ENCODE peak calls at places on chromosome 10, in eight cellular contexts. One of them, this sample, is unnamed. For H3K4me1, the result is how much of the 10 kb centered on the place peaks cover.

GRCh38 chr10:85043207-85043606 is 714.8 kb downstream of the CCSER2 start:
- DNase-seq in OCI-LY7: no peak
- DNase-seq in ovary: no peak
- DNase-seq in NT2/D1: no peak
- DNase-seq in HCT116: no peak
- DNase-seq in foreskin keratinocyte: no peak
- DNase-seq in transverse colon: no peak
- DNase-seq in CD4-positive, alpha-beta memory T cell: no peak
- DNase-seq in this sample: no peak

GRCh38 chr10:42932735-42933453 is 144.0 kb upstream of the RET start:
- DNase-seq in OCI-LY7: no peak
- DNase-seq in ovary: no peak
- DNase-seq in NT2/D1: no peak
- DNase-seq in HCT116: no peak
- DNase-seq in foreskin keratinocyte: no peak
- DNase-seq in transverse colon: no peak
- DNase-seq in CD4-positive, alpha-beta memory T cell: peak
- DNase-seq in this sample: no peak

GRCh38 chr10:31023558-31023957 is 8.1 kb downstream of the ZNF438 start:
- DNase-seq in OCI-LY7: no peak
- DNase-seq in ovary: no peak
- DNase-seq in NT2/D1: no peak
- DNase-seq in HCT116: no peak
- DNase-seq in foreskin keratinocyte: no peak
- DNase-seq in transverse colon: no peak
- DNase-seq in CD4-positive, alpha-beta memory T cell: no peak
- DNase-seq in this sample: no peak

GRCh38 chr10:62306663-62307062 is 38.0 kb upstream of the RTKN2 start:
- DNase-seq in OCI-LY7: no peak
- DNase-seq in ovary: no peak
- DNase-seq in NT2/D1: no peak
- DNase-seq in HCT116: no peak
- DNase-seq in foreskin keratinocyte: no peak
- DNase-seq in transverse colon: no peak
- DNase-seq in CD4-positive, alpha-beta memory T cell: peak
- DNase-seq in this sample: no peak

GRCh38 chr10:80462277-80462985 is 8.3 kb downstream of the TSPAN14 start:
- DNase-seq in OCI-LY7: no peak
- DNase-seq in ovary: peak
- DNase-seq in NT2/D1: no peak
- DNase-seq in HCT116: no peak
- DNase-seq in foreskin keratinocyte: no peak
- DNase-seq in transverse colon: no peak
- DNase-seq in CD4-positive, alpha-beta memory T cell: no peak
- DNase-seq in this sample: no peak

GRCh38 chr10:49534670-49535381 is 4.1 kb downstream of the ERCC6 start:
- DNase-seq in OCI-LY7: peak
- DNase-seq in ovary: no peak
- DNase-seq in NT2/D1: no peak
- DNase-seq in HCT116: no peak
- DNase-seq in foreskin keratinocyte: peak
- DNase-seq in transverse colon: no peak
- DNase-seq in CD4-positive, alpha-beta memory T cell: no peak
- DNase-seq in this sample: peak

GRCh38 chr10:72274730-72275350 is 1.1 kb downstream of the DDIT4 start:
- DNase-seq in OCI-LY7: peak
- DNase-seq in ovary: peak
- DNase-seq in NT2/D1: no peak
- DNase-seq in HCT116: no peak
- DNase-seq in foreskin keratinocyte: no peak
- DNase-seq in transverse colon: peak
- DNase-seq in CD4-positive, alpha-beta memory T cell: peak
- DNase-seq in this sample: peak

GRCh38 chr10:102241037-102241443 is 272 bp downstream of the PITX3 start:
- DNase-seq in OCI-LY7: no peak
- DNase-seq in ovary: no peak
- DNase-seq in NT2/D1: no peak
- DNase-seq in HCT116: no peak
- DNase-seq in foreskin keratinocyte: no peak
- DNase-seq in transverse colon: no peak
- DNase-seq in CD4-positive, alpha-beta memory T cell: peak
- DNase-seq in this sample: no peak

GRCh38 chr10:100333821-100334469 is 3.9 kb upstream of the PKD2L1 start:
- DNase-seq in OCI-LY7: no peak
- DNase-seq in ovary: no peak
- DNase-seq in NT2/D1: no peak
- DNase-seq in HCT116: no peak
- DNase-seq in foreskin keratinocyte: no peak
- DNase-seq in transverse colon: no peak
- DNase-seq in CD4-positive, alpha-beta memory T cell: no peak
- DNase-seq in this sample: no peak

GRCh38 chr10:10499839-10500238 is 517.8 kb upstream of the CELF2 start:
- DNase-seq in OCI-LY7: no peak
- DNase-seq in ovary: no peak
- DNase-seq in NT2/D1: no peak
- DNase-seq in HCT116: no peak
- DNase-seq in foreskin keratinocyte: peak
- DNase-seq in transverse colon: no peak
- DNase-seq in CD4-positive, alpha-beta memory T cell: no peak
- DNase-seq in this sample: no peak

GRCh38 chr10:43324847-43325246 is 46.6 kb upstream of the FXYD4 start:
- DNase-seq in OCI-LY7: no peak
- DNase-seq in ovary: no peak
- DNase-seq in NT2/D1: no peak
- DNase-seq in HCT116: no peak
- DNase-seq in foreskin keratinocyte: no peak
- DNase-seq in transverse colon: no peak
- DNase-seq in CD4-positive, alpha-beta memory T cell: no peak
- DNase-seq in this sample: no peak

GRCh38 chr10:100043344-100043743 is 33.6 kb upstream of the DNMBP start:
- DNase-seq in OCI-LY7: no peak
- DNase-seq in ovary: no peak
- DNase-seq in NT2/D1: no peak
- DNase-seq in HCT116: peak
- DNase-seq in foreskin keratinocyte: peak
- DNase-seq in transverse colon: peak
- DNase-seq in CD4-positive, alpha-beta memory T cell: no peak
- DNase-seq in this sample: no peak

GRCh38 chr10:129744134-129744895 is 219.8 kb downstream of the EBF3 start:
- DNase-seq in OCI-LY7: no peak
- DNase-seq in ovary: no peak
- DNase-seq in NT2/D1: no peak
- DNase-seq in HCT116: no peak
- DNase-seq in foreskin keratinocyte: no peak
- DNase-seq in transverse colon: no peak
- DNase-seq in CD4-positive, alpha-beta memory T cell: no peak
- DNase-seq in this sample: no peak

GRCh38 chr10:88880287-88881094 is 446 bp downstream of the STAMBPL1 start:
- DNase-seq in OCI-LY7: peak
- DNase-seq in ovary: peak
- DNase-seq in NT2/D1: no peak
- DNase-seq in HCT116: peak
- DNase-seq in foreskin keratinocyte: peak
- DNase-seq in transverse colon: peak
- DNase-seq in CD4-positive, alpha-beta memory T cell: peak
- DNase-seq in this sample: peak

GRCh38 chr10:2048337-2048973 is 311.1 kb upstream of the ADARB2 start:
- DNase-seq in OCI-LY7: no peak
- DNase-seq in ovary: no peak
- DNase-seq in NT2/D1: no peak
- DNase-seq in HCT116: no peak
- DNase-seq in foreskin keratinocyte: peak
- DNase-seq in transverse colon: no peak
- DNase-seq in CD4-positive, alpha-beta memory T cell: no peak
- DNase-seq in this sample: no peak

GRCh38 chr10:76350583-76350982 is 919.2 kb downstream of the LRMDA start:
- DNase-seq in OCI-LY7: no peak
- DNase-seq in ovary: no peak
- DNase-seq in NT2/D1: no peak
- DNase-seq in HCT116: no peak
- DNase-seq in foreskin keratinocyte: no peak
- DNase-seq in transverse colon: no peak
- DNase-seq in CD4-positive, alpha-beta memory T cell: no peak
- DNase-seq in this sample: no peak

DNA sequence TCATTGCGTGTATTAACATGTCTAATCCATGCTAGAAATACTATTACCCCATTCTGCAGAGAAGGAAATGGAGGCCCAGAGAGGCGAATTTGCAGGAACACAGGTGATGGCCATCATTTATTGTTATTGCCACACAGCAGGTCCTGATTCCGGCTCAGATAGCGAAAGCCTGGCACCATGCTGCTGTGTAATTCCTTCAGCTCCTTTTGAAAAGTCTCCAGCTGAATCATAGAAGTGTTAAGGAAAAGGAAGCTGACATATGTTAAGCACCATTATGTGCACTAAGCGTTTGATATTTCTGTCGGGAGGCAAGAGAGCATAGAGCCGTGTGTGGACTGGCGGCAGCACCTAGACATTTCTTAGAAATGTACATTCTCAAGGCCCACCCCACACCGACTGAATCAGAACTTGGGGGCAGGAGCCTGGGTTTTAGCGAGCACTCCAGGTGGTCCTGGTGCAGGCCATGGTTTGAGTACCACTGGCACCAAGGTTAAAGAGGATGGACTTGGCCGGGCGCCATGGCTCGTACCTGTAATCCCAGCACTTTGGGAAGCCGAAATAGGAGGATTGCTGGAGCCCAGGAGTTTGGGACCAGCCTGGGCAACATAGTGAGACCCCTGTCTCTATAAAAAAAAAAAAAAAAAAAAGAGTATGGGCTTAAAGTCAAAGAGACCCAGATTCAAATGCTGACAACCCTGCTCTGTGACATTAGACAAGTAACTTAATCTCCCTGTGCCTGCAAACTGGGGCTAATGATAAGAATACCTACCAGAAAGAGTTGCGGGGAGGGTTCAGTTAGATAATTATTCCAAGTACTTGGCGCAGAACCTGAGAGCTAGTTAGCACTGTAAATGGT is 52.2 kb downstream of the UNC5B start:
- DNase-seq in OCI-LY7: no peak
- DNase-seq in ovary: no peak
- DNase-seq in NT2/D1: no peak
- DNase-seq in HCT116: no peak
- DNase-seq in foreskin keratinocyte: no peak
- DNase-seq in transverse colon: no peak
- DNase-seq in CD4-positive, alpha-beta memory T cell: no peak
- DNase-seq in this sample: no peak
- H3K4me1 ChIP-seq in OCI-LY7: under half
- H3K4me1 ChIP-seq in ovary: under half
- H3K4me1 ChIP-seq in NT2/D1: under half
- H3K4me1 ChIP-seq in HCT116: under half
- H3K4me1 ChIP-seq in foreskin keratinocyte: under half
- H3K4me1 ChIP-seq in transverse colon: half or more
- H3K4me1 ChIP-seq in CD4-positive, alpha-beta memory T cell: under half
- H3K4me1 ChIP-seq in this sample: under half

GRCh38 chr10:124739996-124740373 is 4.2 kb downstream of the FAM53B start:
- DNase-seq in OCI-LY7: no peak
- DNase-seq in ovary: peak
- DNase-seq in NT2/D1: no peak
- DNase-seq in HCT116: no peak
- DNase-seq in foreskin keratinocyte: no peak
- DNase-seq in transverse colon: no peak
- DNase-seq in CD4-positive, alpha-beta memory T cell: peak
- DNase-seq in this sample: no peak
- H3K4me1 ChIP-seq in OCI-LY7: half or more
- H3K4me1 ChIP-seq in ovary: under half
- H3K4me1 ChIP-seq in NT2/D1: under half
- H3K4me1 ChIP-seq in HCT116: under half
- H3K4me1 ChIP-seq in foreskin keratinocyte: under half
- H3K4me1 ChIP-seq in transverse colon: half or more
- H3K4me1 ChIP-seq in CD4-positive, alpha-beta memory T cell: half or more
- H3K4me1 ChIP-seq in this sample: half or more

DNA sequence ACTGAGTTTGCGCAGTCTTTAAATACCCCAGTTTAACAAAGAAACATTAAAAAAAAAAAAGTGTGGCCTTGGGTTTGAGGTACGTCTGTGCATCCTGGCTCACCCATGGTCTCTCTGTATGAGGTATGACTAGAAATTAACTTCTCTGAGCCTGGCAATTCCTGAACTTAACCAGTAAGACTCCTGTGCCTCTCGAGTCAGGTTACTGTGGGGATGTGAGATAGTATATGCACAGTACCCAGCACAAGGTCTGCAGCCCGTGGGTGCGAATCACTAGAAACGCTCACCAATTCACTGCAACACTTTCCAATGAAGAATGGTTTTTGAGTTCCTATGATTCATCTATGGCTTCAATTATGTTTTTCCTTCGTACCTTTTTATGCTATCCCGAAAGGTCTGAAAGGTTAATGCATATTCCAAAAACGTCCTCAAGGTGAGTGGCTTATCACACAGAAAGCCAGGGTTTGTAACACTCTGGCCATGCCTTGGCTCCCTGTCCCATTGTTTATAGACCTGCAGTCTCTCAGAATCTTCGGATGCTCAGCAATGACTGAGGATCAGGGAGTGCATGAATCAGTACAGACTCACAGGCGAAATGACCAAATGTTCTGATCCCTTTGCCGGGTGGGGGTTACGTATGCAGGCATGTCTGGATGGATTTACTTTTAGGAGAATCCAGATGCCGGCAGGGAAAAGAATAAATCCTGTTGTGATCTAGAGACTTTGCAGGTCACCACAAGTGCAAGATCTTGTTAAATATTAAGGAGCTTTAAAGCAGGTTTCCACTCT is 149.7 kb downstream of the SFMBT2 start:
- DNase-seq in OCI-LY7: no peak
- DNase-seq in ovary: no peak
- DNase-seq in NT2/D1: no peak
- DNase-seq in HCT116: no peak
- DNase-seq in foreskin keratinocyte: peak
- DNase-seq in transverse colon: no peak
- DNase-seq in CD4-positive, alpha-beta memory T cell: no peak
- DNase-seq in this sample: peak
- H3K4me1 ChIP-seq in OCI-LY7: under half
- H3K4me1 ChIP-seq in ovary: under half
- H3K4me1 ChIP-seq in NT2/D1: under half
- H3K4me1 ChIP-seq in HCT116: under half
- H3K4me1 ChIP-seq in foreskin keratinocyte: under half
- H3K4me1 ChIP-seq in transverse colon: under half
- H3K4me1 ChIP-seq in CD4-positive, alpha-beta memory T cell: under half
- H3K4me1 ChIP-seq in this sample: under half

DNA sequence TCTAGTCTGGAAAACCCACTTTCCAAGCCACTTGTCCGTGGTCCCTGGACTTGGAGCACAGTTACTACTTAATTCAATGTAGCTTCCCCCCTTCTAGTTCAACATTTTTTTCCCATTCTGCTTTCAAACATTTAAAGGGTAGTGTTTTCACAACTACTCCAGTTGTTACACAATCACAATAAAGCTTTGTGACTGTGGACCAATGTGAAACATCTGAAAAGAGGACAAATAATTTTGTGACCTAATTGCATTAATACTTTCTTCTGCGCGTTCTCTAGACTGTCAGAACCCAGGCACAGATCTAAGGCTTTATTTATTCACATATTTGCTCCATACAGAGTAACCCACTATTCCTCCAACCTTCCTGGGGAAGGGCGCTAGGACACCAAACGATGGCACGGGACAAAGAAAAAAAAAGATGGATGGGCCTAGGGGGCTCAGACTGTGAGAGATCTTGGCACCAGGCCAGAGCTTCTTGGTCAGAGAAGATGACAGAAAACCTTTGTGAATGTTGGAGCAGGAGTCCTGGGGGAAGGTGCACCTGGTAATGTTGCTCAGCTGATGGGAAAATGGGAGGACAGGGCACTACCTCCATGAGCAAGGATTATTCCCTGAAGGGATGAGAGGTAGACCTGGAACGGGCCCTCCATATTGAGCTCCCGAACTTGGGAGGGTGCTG is 1.3 kb upstream of the SH3PXD2A start:
- DNase-seq in OCI-LY7: no peak
- DNase-seq in ovary: no peak
- DNase-seq in NT2/D1: no peak
- DNase-seq in HCT116: no peak
- DNase-seq in foreskin keratinocyte: no peak
- DNase-seq in transverse colon: no peak
- DNase-seq in CD4-positive, alpha-beta memory T cell: no peak
- DNase-seq in this sample: no peak
- H3K4me1 ChIP-seq in OCI-LY7: under half
- H3K4me1 ChIP-seq in ovary: under half
- H3K4me1 ChIP-seq in NT2/D1: under half
- H3K4me1 ChIP-seq in HCT116: under half
- H3K4me1 ChIP-seq in foreskin keratinocyte: under half
- H3K4me1 ChIP-seq in transverse colon: half or more
- H3K4me1 ChIP-seq in CD4-positive, alpha-beta memory T cell: under half
- H3K4me1 ChIP-seq in this sample: under half